ENCODE peak calls at places on chromosomes 2 and 18, in seven cellular contexts. One of them, this sample, is unnamed. For H3K36me3, the result is how much of the 10 kb centered on the place peaks cover.

GRCh38 chr18:5073026-5073944 is 123.8 kb downstream of the AKAIN1 start:
- DNase-seq in SJCRH30: peak
- DNase-seq in transverse colon: peak
- DNase-seq in tibial nerve: peak
- DNase-seq in right atrium auricular region: no peak
- DNase-seq in upper lobe of right lung: no peak
- DNase-seq in cardiac muscle cell: peak
- DNase-seq in this sample: no peak

GRCh38 chr2:148493822-148494563 is 150.6 kb upstream of the EPC2 start:
- DNase-seq in SJCRH30: no peak
- DNase-seq in transverse colon: no peak
- DNase-seq in tibial nerve: no peak
- DNase-seq in right atrium auricular region: no peak
- DNase-seq in upper lobe of right lung: no peak
- DNase-seq in cardiac muscle cell: no peak
- DNase-seq in this sample: no peak

GRCh38 chr18:24502621-24503020 is 42.2 kb downstream of the HRH4 start:
- DNase-seq in SJCRH30: no peak
- DNase-seq in transverse colon: no peak
- DNase-seq in tibial nerve: no peak
- DNase-seq in right atrium auricular region: no peak
- DNase-seq in upper lobe of right lung: no peak
- DNase-seq in cardiac muscle cell: no peak
- DNase-seq in this sample: no peak

GRCh38 chr18:53796042-53796729 is 428.3 kb downstream of the MBD2 start:
- DNase-seq in SJCRH30: no peak
- DNase-seq in transverse colon: no peak
- DNase-seq in tibial nerve: peak
- DNase-seq in right atrium auricular region: peak
- DNase-seq in upper lobe of right lung: no peak
- DNase-seq in cardiac muscle cell: no peak
- DNase-seq in this sample: no peak

GRCh38 chr18:54672846-54673475 is 81.9 kb downstream of the DYNAP start:
- DNase-seq in SJCRH30: no peak
- DNase-seq in transverse colon: peak
- DNase-seq in tibial nerve: no peak
- DNase-seq in right atrium auricular region: no peak
- DNase-seq in upper lobe of right lung: no peak
- DNase-seq in cardiac muscle cell: no peak
- DNase-seq in this sample: no peak

GRCh38 chr2:152098033-152098797 is 629 bp downstream of the CACNB4 start:
- DNase-seq in SJCRH30: no peak
- DNase-seq in transverse colon: peak
- DNase-seq in tibial nerve: no peak
- DNase-seq in right atrium auricular region: no peak
- DNase-seq in upper lobe of right lung: peak
- DNase-seq in cardiac muscle cell: peak
- DNase-seq in this sample: no peak

GRCh38 chr2:18149660-18150246 is 271.3 kb downstream of the KCNS3 start:
- DNase-seq in SJCRH30: peak
- DNase-seq in transverse colon: no peak
- DNase-seq in tibial nerve: no peak
- DNase-seq in right atrium auricular region: no peak
- DNase-seq in upper lobe of right lung: no peak
- DNase-seq in cardiac muscle cell: peak
- DNase-seq in this sample: no peak

GRCh38 chr2:233832869-233833812 is 21.2 kb downstream of the HJURP start:
- DNase-seq in SJCRH30: peak
- DNase-seq in transverse colon: peak
- DNase-seq in tibial nerve: no peak
- DNase-seq in right atrium auricular region: no peak
- DNase-seq in upper lobe of right lung: peak
- DNase-seq in cardiac muscle cell: peak
- DNase-seq in this sample: no peak

GRCh38 chr18:22466608-22467390 is 49.1 kb upstream of the CTAGE1 start:
- DNase-seq in SJCRH30: no peak
- DNase-seq in transverse colon: no peak
- DNase-seq in tibial nerve: no peak
- DNase-seq in right atrium auricular region: no peak
- DNase-seq in upper lobe of right lung: no peak
- DNase-seq in cardiac muscle cell: no peak
- DNase-seq in this sample: no peak

GRCh38 chr2:42928692-42929576 is 136.6 kb upstream of the HAAO start:
- DNase-seq in SJCRH30: peak
- DNase-seq in transverse colon: peak
- DNase-seq in tibial nerve: no peak
- DNase-seq in right atrium auricular region: no peak
- DNase-seq in upper lobe of right lung: peak
- DNase-seq in cardiac muscle cell: peak
- DNase-seq in this sample: no peak

GRCh38 chr2:222610746-222611145 is 45.1 kb downstream of the FARSB start:
- DNase-seq in SJCRH30: peak
- DNase-seq in transverse colon: no peak
- DNase-seq in tibial nerve: no peak
- DNase-seq in right atrium auricular region: no peak
- DNase-seq in upper lobe of right lung: no peak
- DNase-seq in cardiac muscle cell: peak
- DNase-seq in this sample: no peak

GRCh38 chr2:20641123-20641985 is 9.5 kb downstream of the HS1BP3 start:
- DNase-seq in SJCRH30: no peak
- DNase-seq in transverse colon: peak
- DNase-seq in tibial nerve: no peak
- DNase-seq in right atrium auricular region: peak
- DNase-seq in upper lobe of right lung: no peak
- DNase-seq in cardiac muscle cell: no peak
- DNase-seq in this sample: no peak

GRCh38 chr2:235463893-235464292 is 29.9 kb upstream of the AGAP1 start:
- DNase-seq in SJCRH30: no peak
- DNase-seq in transverse colon: no peak
- DNase-seq in tibial nerve: no peak
- DNase-seq in right atrium auricular region: no peak
- DNase-seq in upper lobe of right lung: peak
- DNase-seq in cardiac muscle cell: peak
- DNase-seq in this sample: no peak

GRCh38 chr2:238701066-238701906 is 146.6 kb upstream of the TWIST2 start:
- DNase-seq in SJCRH30: no peak
- DNase-seq in transverse colon: no peak
- DNase-seq in tibial nerve: peak
- DNase-seq in right atrium auricular region: peak
- DNase-seq in upper lobe of right lung: no peak
- DNase-seq in cardiac muscle cell: no peak
- DNase-seq in this sample: no peak

GRCh38 chr2:217852812-217853211 is 150.0 kb downstream of the TNS1 start:
- DNase-seq in SJCRH30: no peak
- DNase-seq in transverse colon: no peak
- DNase-seq in tibial nerve: no peak
- DNase-seq in right atrium auricular region: no peak
- DNase-seq in upper lobe of right lung: no peak
- DNase-seq in cardiac muscle cell: no peak
- DNase-seq in this sample: no peak

GRCh38 chr2:179562330-179562885 is 297.8 kb upstream of the SESTD1 start:
- DNase-seq in SJCRH30: peak
- DNase-seq in transverse colon: no peak
- DNase-seq in tibial nerve: no peak
- DNase-seq in right atrium auricular region: no peak
- DNase-seq in upper lobe of right lung: no peak
- DNase-seq in cardiac muscle cell: no peak
- DNase-seq in this sample: no peak

GRCh38 chr18:28823506-28824182 is 646.7 kb upstream of the CDH2 start:
- DNase-seq in SJCRH30: no peak
- DNase-seq in transverse colon: no peak
- DNase-seq in tibial nerve: no peak
- DNase-seq in right atrium auricular region: no peak
- DNase-seq in upper lobe of right lung: no peak
- DNase-seq in cardiac muscle cell: no peak
- DNase-seq in this sample: no peak

DNA sequence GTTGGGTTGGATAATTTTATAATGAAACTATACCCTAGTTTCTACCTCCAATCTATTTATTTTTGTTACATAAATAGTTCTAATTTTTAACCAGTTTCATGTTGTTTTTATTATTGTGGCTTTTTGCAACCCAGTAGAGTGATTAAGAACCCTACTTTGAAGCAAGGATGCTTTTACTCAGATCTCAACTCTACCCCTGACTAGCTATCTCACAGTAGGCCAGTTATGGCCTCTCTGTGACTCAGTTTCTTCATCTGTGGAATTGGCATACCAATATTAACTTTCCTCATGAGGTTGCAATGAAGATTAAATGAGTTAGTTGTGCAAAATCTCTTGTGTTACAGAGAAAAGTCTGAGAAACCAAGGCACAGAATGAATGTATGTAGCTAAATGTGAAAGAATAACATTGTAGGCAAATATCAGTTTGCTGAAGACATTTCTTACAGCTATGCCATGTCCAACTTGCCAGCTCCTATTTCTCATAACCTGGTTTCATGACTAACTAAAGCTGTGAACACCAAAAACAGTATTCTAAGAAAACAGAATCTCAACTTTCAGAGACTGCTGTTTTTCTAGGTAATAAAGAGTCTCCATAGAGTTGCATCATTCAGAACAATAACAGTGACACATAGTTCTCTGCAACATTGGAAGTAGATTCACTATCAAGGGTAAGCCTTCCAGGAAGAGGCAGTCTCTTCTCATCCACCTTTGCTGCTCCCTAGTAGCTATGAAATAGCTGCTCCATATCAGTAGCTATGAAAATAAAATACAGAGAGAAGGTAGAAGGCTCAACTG is 33.2 kb upstream of the CYTIP start:
- DNase-seq in SJCRH30: no peak
- DNase-seq in transverse colon: no peak
- DNase-seq in tibial nerve: no peak
- DNase-seq in right atrium auricular region: no peak
- DNase-seq in upper lobe of right lung: no peak
- DNase-seq in cardiac muscle cell: no peak
- DNase-seq in this sample: no peak
- H3K27ac ChIP-seq in SJCRH30: no peak
- H3K27ac ChIP-seq in transverse colon: no peak
- H3K27ac ChIP-seq in tibial nerve: no peak
- H3K27ac ChIP-seq in right atrium auricular region: no peak
- H3K27ac ChIP-seq in upper lobe of right lung: no peak
- H3K27ac ChIP-seq in cardiac muscle cell: no peak
- H3K27ac ChIP-seq in this sample: no peak

DNA sequence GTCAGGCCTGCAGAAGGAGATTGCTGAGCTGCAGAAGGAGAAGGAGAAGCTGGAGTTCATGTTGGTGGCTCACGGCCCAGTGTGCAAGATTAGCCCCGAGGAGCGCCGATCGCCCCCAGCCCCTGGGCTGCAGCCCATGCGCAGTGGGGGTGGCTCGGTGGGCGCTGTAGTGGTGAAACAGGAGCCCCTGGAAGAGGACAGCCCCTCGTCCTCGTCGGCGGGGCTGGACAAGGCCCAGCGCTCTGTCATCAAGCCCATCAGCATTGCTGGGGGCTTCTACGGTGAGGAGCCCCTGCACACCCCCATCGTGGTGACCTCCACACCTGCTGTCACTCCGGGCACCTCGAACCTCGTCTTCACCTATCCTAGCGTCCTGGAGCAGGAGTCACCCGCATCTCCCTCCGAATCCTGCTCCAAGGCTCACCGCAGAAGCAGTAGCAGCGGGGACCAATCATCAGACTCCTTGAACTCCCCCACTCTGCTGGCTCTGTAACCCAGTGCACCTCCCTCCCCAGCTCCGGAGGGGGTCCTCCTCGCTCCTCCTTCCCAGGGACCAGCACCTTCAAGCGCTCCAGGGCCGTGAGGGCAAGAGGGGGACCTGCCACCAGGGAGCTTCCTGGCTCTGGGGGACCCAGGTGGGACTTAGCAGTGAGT is 19.4 kb downstream of the FOSL2 start:
- DNase-seq in SJCRH30: no peak
- DNase-seq in transverse colon: no peak
- DNase-seq in tibial nerve: no peak
- DNase-seq in right atrium auricular region: no peak
- DNase-seq in upper lobe of right lung: no peak
- DNase-seq in cardiac muscle cell: no peak
- DNase-seq in this sample: no peak
- H3K36me3 ChIP-seq in SJCRH30: half or more
- H3K36me3 ChIP-seq in transverse colon: under half
- H3K36me3 ChIP-seq in tibial nerve: under half
- H3K36me3 ChIP-seq in right atrium auricular region: half or more
- H3K36me3 ChIP-seq in upper lobe of right lung: half or more
- H3K36me3 ChIP-seq in cardiac muscle cell: under half
- H3K36me3 ChIP-seq in this sample: under half

GRCh38 chr2:34533585-34534225 is 934.6 kb upstream of the FAM98A start:
- DNase-seq in SJCRH30: no peak
- DNase-seq in transverse colon: no peak
- DNase-seq in tibial nerve: no peak
- DNase-seq in right atrium auricular region: no peak
- DNase-seq in upper lobe of right lung: no peak
- DNase-seq in cardiac muscle cell: no peak
- DNase-seq in this sample: no peak

GRCh38 chr2:34534341-34534740 is 935.2 kb upstream of the FAM98A start:
- DNase-seq in SJCRH30: no peak
- DNase-seq in transverse colon: no peak
- DNase-seq in tibial nerve: no peak
- DNase-seq in right atrium auricular region: no peak
- DNase-seq in upper lobe of right lung: no peak
- DNase-seq in cardiac muscle cell: no peak
- DNase-seq in this sample: no peak

GRCh38 chr2:34524115-34524514 is 925.0 kb upstream of the FAM98A start:
- DNase-seq in SJCRH30: no peak
- DNase-seq in transverse colon: no peak
- DNase-seq in tibial nerve: no peak
- DNase-seq in right atrium auricular region: no peak
- DNase-seq in upper lobe of right lung: no peak
- DNase-seq in cardiac muscle cell: no peak
- DNase-seq in this sample: no peak

DNA sequence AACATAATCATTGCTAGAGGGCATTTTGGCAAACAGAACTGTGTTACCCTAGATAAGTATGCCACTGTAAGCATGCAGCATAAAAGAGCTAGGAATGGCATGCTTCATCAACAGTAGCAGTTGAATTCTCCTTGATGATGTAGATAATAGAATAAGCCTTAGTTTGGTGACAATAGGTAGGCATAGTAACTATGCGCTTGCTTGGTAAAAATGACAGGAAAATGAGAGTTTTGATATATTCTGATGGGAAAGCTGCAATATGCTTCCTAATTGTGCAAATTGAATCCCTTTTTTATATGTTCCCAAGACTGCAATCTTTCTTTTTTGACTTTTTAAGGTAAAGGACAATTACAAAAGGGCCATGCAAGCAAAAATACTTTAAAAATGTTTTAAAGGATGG is 930.9 kb upstream of the FAM98A start:
- DNase-seq in SJCRH30: no peak
- DNase-seq in transverse colon: no peak
- DNase-seq in tibial nerve: no peak
- DNase-seq in right atrium auricular region: no peak
- DNase-seq in upper lobe of right lung: no peak
- DNase-seq in cardiac muscle cell: no peak
- DNase-seq in this sample: no peak
- H3K27ac ChIP-seq in SJCRH30: no peak
- H3K27ac ChIP-seq in transverse colon: no peak
- H3K27ac ChIP-seq in tibial nerve: no peak
- H3K27ac ChIP-seq in right atrium auricular region: no peak
- H3K27ac ChIP-seq in upper lobe of right lung: no peak
- H3K27ac ChIP-seq in cardiac muscle cell: no peak
- H3K27ac ChIP-seq in this sample: no peak

GRCh38 chr2:231800493-231801091 is 14.3 kb downstream of the COPS7B start:
- DNase-seq in SJCRH30: peak
- DNase-seq in transverse colon: peak
- DNase-seq in tibial nerve: no peak
- DNase-seq in right atrium auricular region: no peak
- DNase-seq in upper lobe of right lung: no peak
- DNase-seq in cardiac muscle cell: peak
- DNase-seq in this sample: peak

GRCh38 chr2:231807020-231807419 is 20.8 kb downstream of the COPS7B start:
- DNase-seq in SJCRH30: no peak
- DNase-seq in transverse colon: no peak
- DNase-seq in tibial nerve: no peak
- DNase-seq in right atrium auricular region: no peak
- DNase-seq in upper lobe of right lung: no peak
- DNase-seq in cardiac muscle cell: no peak
- DNase-seq in this sample: no peak

GRCh38 chr2:231803739-231804138 is 17.5 kb downstream of the COPS7B start:
- DNase-seq in SJCRH30: no peak
- DNase-seq in transverse colon: no peak
- DNase-seq in tibial nerve: no peak
- DNase-seq in right atrium auricular region: no peak
- DNase-seq in upper lobe of right lung: no peak
- DNase-seq in cardiac muscle cell: no peak
- DNase-seq in this sample: no peak
- H3K36me3 ChIP-seq in SJCRH30: under half
- H3K36me3 ChIP-seq in transverse colon: under half
- H3K36me3 ChIP-seq in tibial nerve: under half
- H3K36me3 ChIP-seq in right atrium auricular region: half or more
- H3K36me3 ChIP-seq in upper lobe of right lung: half or more
- H3K36me3 ChIP-seq in cardiac muscle cell: under half
- H3K36me3 ChIP-seq in this sample: under half